ENCODE peak calls at places on chromosomes 7 and 10, in seven cellular contexts. U is caudate nucleus; K is RPMI7951; O is central memory CD4-positive, alpha-beta T cell; V is skeletal muscle cell; A is stimulated activated CD8-positive, alpha-beta memory T cell treated with anti-CD3 and anti-CD28 coated beads, Interleukin-2, amount 100 ng/mL, for 1 hour; H is ELR. D is an unnamed sample.
A peak's percentile ranks its signal among the peaks of the same experiment; 100 is the strongest.

GRCh38 chr7:141208539-141208938 is 134.7 kb downstream of the TMEM178B start:
- DNase-seq in H (no peak), K (no peak), U (no peak), O (no peak), V (no peak), A (no peak), D (no peak)

GRCh38 chr7:148334959-148335577 is 255.5 kb upstream of the C7orf33 start:
- DNase-seq in O (no peak), H (peak; percentile 3), K (peak; percentile 15), U (no peak), V (peak; percentile 39), A (no peak), D (no peak)

GRCh38 chr10:98879486-98879885 is 356.2 kb downstream of the HPSE2 start:
- DNase-seq in U (no peak), H (no peak), O (no peak), A (no peak), K (no peak), V (no peak), D (no peak)

GRCh38 chr7:148852272-148852671 is 31.8 kb downstream of the EZH2 start:
- DNase-seq in A (no peak), O (no peak), V (peak; percentile 25), K (no peak), U (no peak), H (no peak), D (no peak)

GRCh38 chr7:55572378-55573233 is at the start of gene VOPP1:
- DNase-seq in O (peak; percentile 65), H (peak; percentile 81), V (no peak), A (peak; percentile 17), K (peak; percentile 79), U (no peak), D (peak; percentile 29)

GRCh38 chr10:18479502-18479901 is 171.9 kb downstream of the NSUN6 start:
- DNase-seq in O (no peak), A (no peak), H (no peak), K (no peak), U (no peak), V (no peak), D (no peak)

GRCh38 chr10:88066876-88067275 is 203.5 kb downstream of the PTEN start:
- DNase-seq in O (peak; percentile 41), K (no peak), A (no peak), U (no peak), H (no peak), V (no peak), D (no peak)

GRCh38 chr10:69087600-69088470 is at the start of gene SRGN:
- DNase-seq in U (no peak), K (peak; percentile 92), A (peak; percentile 50), O (peak; percentile 89), H (peak; percentile 83), V (peak; percentile 80), D (peak; percentile 61)

GRCh38 chr7:12690041-12690878 is 2.8 kb downstream of the ARL4A start:
- DNase-seq in K (no peak), U (no peak), H (no peak), O (no peak), V (no peak), A (no peak), D (no peak)